ENCODE peak calls at places on chromosomes 7 and 10, in five cellular contexts. T is transverse colon, S is uterus, C is IMR-90, O is adrenal gland. U is an unnamed sample.

GRCh38 chr7:24462984-24463383 is 110.3 kb upstream of the PALS2 start:
- DNase-seq in T (no peak), S (no peak), C (no peak), O (no peak), U (no peak)

GRCh38 chr10:95035343-95036283 is 33.7 kb downstream of the CYP2C8 start:
- DNase-seq in T (no peak), S (no peak), C (no peak), O (no peak), U (no peak)

GRCh38 chr7:4479367-4480039 is 202.6 kb upstream of the FOXK1 start:
- DNase-seq in T (peak; percentile 12), S (no peak), C (peak; percentile 16), O (peak; percentile 22), U (peak; percentile 50)

GRCh38 chr10:80464557-80465466 is 10.7 kb downstream of the TSPAN14 start:
- DNase-seq in T (no peak), S (peak; percentile 31), C (peak; percentile 45), O (no peak), U (peak; percentile 45)

GRCh38 chr7:106819546-106819945 is 45.5 kb upstream of the PIK3CG start:
- DNase-seq in T (no peak), S (no peak), C (peak; percentile 2), O (no peak), U (no peak)

GRCh38 chr10:103789771-103790201 is 65.6 kb downstream of the SH3PXD2A start:
- DNase-seq in T (peak; percentile 83), S (no peak), C (no peak), O (no peak), U (no peak)

GRCh38 chr7:113404245-113404644 is 285.9 kb upstream of the SMIM30 start:
- DNase-seq in T (no peak), S (no peak), C (no peak), O (no peak), U (peak; percentile 24)

GRCh38 chr7:18399624-18400235 is 95.8 kb upstream of the HDAC9 start:
- DNase-seq in T (no peak), S (no peak), C (peak; percentile 13), O (no peak), U (no peak)

GRCh38 chr7:157405914-157406810 is 69.4 kb downstream of the DNAJB6 start:
- DNase-seq in T (no peak), S (no peak), C (no peak), O (peak; percentile 59), U (peak; percentile 79)

GRCh38 chr7:79876769-79877362 is 257.8 kb upstream of the GNAI1 start:
- DNase-seq in T (no peak), S (no peak), C (peak; percentile 99), O (no peak), U (no peak)

GRCh38 chr7:7231005-7231404 is 48.7 kb downstream of the C1GALT1 start:
- DNase-seq in T (no peak), S (no peak), C (no peak), O (no peak), U (no peak)

GRCh38 chr10:126686271-126686670 is 15.8 kb upstream of the C10orf90 start:
- DNase-seq in T (no peak), S (no peak), C (no peak), O (no peak), U (no peak)

GRCh38 chr7:15515201-15515777 is 46.5 kb downstream of the AGMO start:
- DNase-seq in T (no peak), S (no peak), C (peak; percentile 1), O (no peak), U (no peak)

GRCh38 chr10:132632091-132632561 is 94.5 kb downstream of the INPP5A start:
- DNase-seq in T (no peak), S (no peak), C (no peak), O (no peak), U (no peak)

GRCh38 chr7:47557317-47557985 is 24.5 kb downstream of the TNS3 start:
- DNase-seq in T (no peak), S (peak; percentile 51), C (peak; percentile 57), O (no peak), U (no peak)

GRCh38 chr7:77457779-77458178 is 41.6 kb upstream of the GSAP start:
- DNase-seq in T (no peak), S (no peak), C (no peak), O (no peak), U (no peak)

GRCh38 chr10:662686-663465 is 26.6 kb downstream of the DIP2C start:
- DNase-seq in T (peak; percentile 21), S (no peak), C (no peak), O (no peak), U (peak; percentile 82)

GRCh38 chr10:60955957-60956425 is 12.0 kb upstream of the RHOBTB1 start:
- DNase-seq in T (no peak), S (no peak), C (peak; percentile 82), O (no peak), U (no peak)

GRCh38 chr7:151248191-151249033 is at the start of gene SMARCD3:
- DNase-seq in T (peak; percentile 54), S (peak; percentile 64), C (peak; percentile 50), O (peak; percentile 75), U (peak; percentile 80)

GRCh38 chr10:62512732-62513475 is 138.7 kb downstream of the ZNF365 start:
- DNase-seq in T (no peak), S (no peak), C (no peak), O (no peak), U (no peak)

GRCh38 chr7:149774237-149775175 is 1.1 kb upstream of the ZNF467 start:
- DNase-seq in T (peak; percentile 30), S (no peak), C (no peak), O (no peak), U (no peak)

GRCh38 chr7:150753239-150753638 is 16.0 kb downstream of the GIMAP5 start:
- DNase-seq in T (no peak), S (no peak), C (no peak), O (no peak), U (no peak)

GRCh38 chr10:129850790-129851189 is 113.3 kb downstream of the EBF3 start:
- DNase-seq in T (no peak), S (no peak), C (no peak), O (no peak), U (no peak)

GRCh38 chr7:73960548-73960947 is 67.4 kb upstream of the ELN start:
- DNase-seq in T (peak; percentile 80), S (no peak), C (no peak), O (no peak), U (no peak)

GRCh38 chr10:94409016-94409657 is 6.8 kb downstream of the TBC1D12 start:
- DNase-seq in T (no peak), S (no peak), C (no peak), O (no peak), U (no peak)

GRCh38 chr7:156240532-156240931 is 400.0 kb upstream of the RNF32 start:
- DNase-seq in T (no peak), S (no peak), C (no peak), O (no peak), U (no peak)

GRCh38 chr7:157508477-157508881 is 171.7 kb downstream of the DNAJB6 start:
- DNase-seq in T (no peak), S (no peak), C (no peak), O (no peak), U (peak; percentile 0)

GRCh38 chr10:87646920-87647319 is 12.8 kb upstream of the PAPSS2 start:
- DNase-seq in T (no peak), S (no peak), C (no peak), O (no peak), U (no peak)

GRCh38 chr7:127920787-127921438 is 110.3 kb downstream of the LRRC4 start:
- DNase-seq in T (no peak), S (no peak), C (peak; percentile 82), O (no peak), U (no peak)

GRCh38 chr7:55325371-55325792 is 39.8 kb upstream of the LANCL2 start:
- DNase-seq in T (no peak), S (no peak), C (peak; percentile 95), O (peak; percentile 40), U (peak; percentile 34)

GRCh38 chr10:79222186-79222585 is 125.1 kb upstream of the PPIF start:
- DNase-seq in T (no peak), S (no peak), C (no peak), O (peak; percentile 53), U (peak; percentile 50)

GRCh38 chr7:94510582-94511456 is 1.2 kb downstream of the CASD1 start:
- DNase-seq in T (no peak), S (peak; percentile 27), C (peak; percentile 2), O (peak; percentile 55), U (no peak)

GRCh38 chr10:3786295-3786981 is 1.4 kb upstream of the KLF6 start:
- DNase-seq in T (peak; percentile 51), S (no peak), C (peak; percentile 42), O (peak; percentile 64), U (peak; percentile 78)
- TF ChIP-seq POLR2A in T (no peak), S (no peak), C (peak; percentile 88), O (no peak), U (no peak)

GRCh38 chr10:101597036-101597435 is 8.9 kb downstream of the DPCD start:
- DNase-seq in T (no peak), S (no peak), C (no peak), O (no peak), U (no peak)
- H3K27ac ChIP-seq in T (no peak overlapping the region), S (no peak overlapping the region), C (no peak overlapping the region), O (no peak overlapping the region), U (no peak overlapping the region)

GRCh38 chr7:43758029-43758860 is at the start of gene BLVRA:
- DNase-seq in T (peak; percentile 72), S (peak; percentile 62), C (peak; percentile 18), O (peak; percentile 53), U (peak; percentile 67)
- TF ChIP-seq POLR2A in T (no peak), S (no peak), C (no peak), O (no peak), U (no peak)

GRCh38 chr10:33876547-33877400 is 542.3 kb upstream of the NRP1 start:
- DNase-seq in T (peak; percentile 64), S (no peak), C (no peak), O (no peak), U (no peak)
- H3K27ac ChIP-seq in T (peak overlapping the region; percentile 18), S (no peak overlapping the region), C (no peak overlapping the region), O (no peak overlapping the region), U (no peak overlapping the region)

GRCh38 chr7:139341058-139341775 is at the start of gene FMC1:
- DNase-seq in T (peak; percentile 94), S (peak; percentile 95), C (peak; percentile 94), O (peak; percentile 95), U (peak; percentile 96)
- TF ChIP-seq POLR2A in T (peak; percentile 79), S (peak; percentile 77), C (peak; percentile 71), O (peak; percentile 54), U (peak; percentile 26)

GRCh38 chr10:6928531-6929080 is 348.5 kb upstream of the PRKCQ start:
- DNase-seq in T (no peak), S (no peak), C (no peak), O (no peak), U (no peak)
- H3K27ac ChIP-seq in T (peak overlapping the region; percentile 61), S (no peak overlapping the region), C (no peak overlapping the region), O (no peak overlapping the region), U (no peak overlapping the region)

GRCh38 chr10:3775671-3776551 is 9.1 kb downstream of the KLF6 start:
- DNase-seq in T (peak; percentile 34), S (no peak), C (peak; percentile 67), O (no peak), U (no peak)
- TF ChIP-seq POLR2A in T (peak; percentile 61), S (no peak), C (peak; percentile 11), O (no peak), U (no peak)